ENCODE peak calls at places on chromosomes 4 and X, in ten cellular contexts. Y, R, J, Q, S, N, U, M, B and I are unnamed samples.

GRCh38 chr4:180134116-180134866 is 2108.9 kb upstream of the TENM3 start:
- DNase-seq in Y (peak; percentile 12), R (no peak), J (peak; percentile 23), Q (no peak), S (no peak), N (no peak), U (peak; percentile 16), M (no peak), B (no peak), I (no peak)

GRCh38 chr4:163988921-163989320 is 494.4 kb downstream of the TMA16 start:
- DNase-seq in Y (peak; percentile 66), R (no peak), J (no peak), Q (no peak), S (no peak), N (no peak), U (no peak), M (no peak), B (no peak), I (no peak)

GRCh38 chr4:139921551-139922184 is 232.3 kb downstream of the MAML3 start:
- DNase-seq in Y (peak; percentile 58), R (no peak), J (peak; percentile 20), Q (no peak), S (no peak), N (no peak), U (peak; percentile 77), M (no peak), B (no peak), I (no peak)

GRCh38 chr4:93759506-93759905 is 69.0 kb upstream of the ATOH1 start:
- DNase-seq in Y (no peak), R (no peak), J (no peak), Q (no peak), S (no peak), N (no peak), U (no peak), M (no peak), B (no peak), I (no peak)

GRCh38 chr4:1187182-1187581 is 14.8 kb upstream of the SPON2 start:
- DNase-seq in Y (no peak), R (no peak), J (peak; percentile 27), Q (no peak), S (no peak), N (no peak), U (no peak), M (no peak), B (peak; percentile 16), I (no peak)

GRCh38 chr4:26839016-26839415 is 21.6 kb upstream of the STIM2 start:
- DNase-seq in Y (no peak), R (no peak), J (no peak), Q (no peak), S (no peak), N (no peak), U (no peak), M (no peak), B (no peak), I (no peak)

GRCh38 chrX:133607419-133608348 is 192.4 kb upstream of the GPC4 start:
- DNase-seq in Y (no peak), R (no peak), J (no peak), Q (no peak), S (no peak), N (no peak), U (no peak), M (no peak), B (no peak), I (no peak)

GRCh38 chrX:91434351-91435168 is at the start of gene PABPC5:
- DNase-seq in Y (no peak), R (no peak), J (peak; percentile 57), Q (no peak), S (no peak), N (no peak), U (peak; percentile 45), M (peak; percentile 19), B (peak; percentile 47), I (no peak)

GRCh38 chr4:29002151-29002550 is 1718.0 kb upstream of the PCDH7 start:
- DNase-seq in Y (no peak), R (no peak), J (no peak), Q (no peak), S (no peak), N (no peak), U (no peak), M (no peak), B (no peak), I (no peak)

GRCh38 chrX:107571296-107571998 is 56.9 kb upstream of the PRPS1 start:
- DNase-seq in Y (no peak), R (no peak), J (no peak), Q (no peak), S (no peak), N (peak; percentile 81), U (peak; percentile 49), M (no peak), B (no peak), I (no peak)

GRCh38 chrX:105475801-105476200 is 255.3 kb upstream of the TEX13A start:
- DNase-seq in Y (no peak), R (no peak), J (no peak), Q (no peak), S (no peak), N (no peak), U (no peak), M (no peak), B (no peak), I (no peak)

GRCh38 chrX:83501540-83501939 is 6.5 kb upstream of the POU3F4 start:
- DNase-seq in Y (no peak), R (no peak), J (no peak), Q (no peak), S (no peak), N (no peak), U (no peak), M (no peak), B (no peak), I (no peak)

GRCh38 chr4:140047017-140047640 is 106.9 kb downstream of the MAML3 start:
- DNase-seq in Y (no peak), R (no peak), J (no peak), Q (no peak), S (no peak), N (no peak), U (peak; percentile 83), M (no peak), B (peak; percentile 47), I (no peak)